ENCODE peak calls at places on chromosome 14, in five cellular contexts. S is spleen, G is ureter, X is Calu3, U is C1 segment of cervical spinal cord. T is an unnamed sample.

GRCh38 chr14:63295231-63295685 is 23.5 kb downstream of the GPHB5 start:
- DNase-seq in U (no peak), G (no peak), S (no peak), X (no peak), T (no peak)

GRCh38 chr14:104528496-104528895 is 51.1 kb upstream of the C14orf180 start:
- DNase-seq in U (no peak), X (no peak), G (peak; percentile 18), S (no peak), T (no peak)

GRCh38 chr14:81004575-81004974 is 49.2 kb downstream of the TSHR start:
- DNase-seq in G (no peak), U (no peak), X (no peak), S (no peak), T (no peak)

GRCh38 chr14:23517650-23518329 is 33.8 kb downstream of the ZFHX2 start:
- DNase-seq in S (no peak), U (no peak), X (no peak), G (no peak), T (no peak)

GRCh38 chr14:69580009-69580577 is 5.4 kb upstream of the CCDC177 start:
- DNase-seq in U (no peak), X (peak; percentile 66), G (no peak), S (no peak), T (no peak)

GRCh38 chr14:103360548-103360947 is 24.7 kb upstream of the MARK3 start:
- DNase-seq in S (no peak), U (no peak), X (no peak), G (no peak), T (no peak)

GRCh38 chr14:32397871-32398640 is 69.0 kb downstream of the AKAP6 start:
- DNase-seq in S (no peak), X (no peak), G (no peak), U (no peak), T (no peak)

GRCh38 chr14:51283402-51283825 is 43.4 kb downstream of the TMX1 start:
- DNase-seq in S (no peak), G (no peak), X (peak; percentile 26), U (no peak), T (peak; percentile 52)

GRCh38 chr14:85934123-85934885 is 404.4 kb downstream of the FLRT2 start:
- DNase-seq in G (no peak), S (peak; percentile 72), X (peak; percentile 14), U (no peak), T (no peak)

GRCh38 chr14:90959344-90959743 is 101.1 kb downstream of the RPS6KA5 start:
- DNase-seq in U (no peak), X (no peak), G (no peak), S (no peak), T (no peak)

GRCh38 chr14:56817396-56817921 is 7.2 kb upstream of the OTX2 start:
- DNase-seq in U (no peak), S (no peak), X (no peak), G (no peak), T (no peak)

GRCh38 chr14:74502236-74503019 is 8.9 kb downstream of the ISCA2 start:
- DNase-seq in U (no peak), G (peak; percentile 39), S (no peak), X (peak; percentile 46), T (no peak)